ENCODE peak calls at places on chromosomes 5 and 9, in nine cellular contexts. One of them, this sample, is unnamed.

GRCh38 chr5:154758501-154758900 is 3.3 kb downstream of the LARP1 start:
- DNase-seq in uterus: no peak
- DNase-seq in EL: no peak
- DNase-seq in EH: peak
- DNase-seq in Karpas-422: no peak
- DNase-seq in stimulated activated naive B cell treated with anti-CD40 and anti-IgM and Interleukin-4, amounts not matched to agents 10 μg/mL and 1 μg/mL and 100 μg/mL, for 72 hours: no peak
- DNase-seq in endothelial cell of umbilical vein: no peak
- DNase-seq in HuH-7: no peak
- DNase-seq in skeletal muscle cell: no peak
- DNase-seq in this sample: no peak

GRCh38 chr9:133048595-133048994 is 13.2 kb upstream of the CEL start:
- DNase-seq in HuH-7: peak
- DNase-seq in skeletal muscle cell: no peak
- DNase-seq in EL: peak
- DNase-seq in endothelial cell of umbilical vein: peak
- DNase-seq in uterus: no peak
- DNase-seq in Karpas-422: peak
- DNase-seq in EH: peak
- DNase-seq in stimulated activated naive B cell treated with anti-CD40 and anti-IgM and Interleukin-4, amounts not matched to agents 10 μg/mL and 1 μg/mL and 100 μg/mL, for 72 hours: no peak
- DNase-seq in this sample: peak

GRCh38 chr9:127580879-127581278 is 31.2 kb upstream of the STXBP1 start:
- DNase-seq in HuH-7: no peak
- DNase-seq in uterus: no peak
- DNase-seq in Karpas-422: no peak
- DNase-seq in skeletal muscle cell: no peak
- DNase-seq in stimulated activated naive B cell treated with anti-CD40 and anti-IgM and Interleukin-4, amounts not matched to agents 10 μg/mL and 1 μg/mL and 100 μg/mL, for 72 hours: no peak
- DNase-seq in EH: no peak
- DNase-seq in EL: no peak
- DNase-seq in endothelial cell of umbilical vein: no peak
- DNase-seq in this sample: no peak

GRCh38 chr5:127634007-127634406 is 14.9 kb upstream of the CTXN3 start:
- DNase-seq in uterus: no peak
- DNase-seq in HuH-7: no peak
- DNase-seq in EH: no peak
- DNase-seq in Karpas-422: no peak
- DNase-seq in stimulated activated naive B cell treated with anti-CD40 and anti-IgM and Interleukin-4, amounts not matched to agents 10 μg/mL and 1 μg/mL and 100 μg/mL, for 72 hours: no peak
- DNase-seq in skeletal muscle cell: no peak
- DNase-seq in EL: no peak
- DNase-seq in endothelial cell of umbilical vein: no peak
- DNase-seq in this sample: no peak

GRCh38 chr5:98786178-98786853 is 12.9 kb downstream of the RGMB start:
- DNase-seq in uterus: no peak
- DNase-seq in stimulated activated naive B cell treated with anti-CD40 and anti-IgM and Interleukin-4, amounts not matched to agents 10 μg/mL and 1 μg/mL and 100 μg/mL, for 72 hours: no peak
- DNase-seq in Karpas-422: no peak
- DNase-seq in EH: no peak
- DNase-seq in endothelial cell of umbilical vein: no peak
- DNase-seq in skeletal muscle cell: no peak
- DNase-seq in HuH-7: no peak
- DNase-seq in EL: peak
- DNase-seq in this sample: no peak

GRCh38 chr9:129861447-129861827 is 26.2 kb downstream of the USP20 start:
- DNase-seq in endothelial cell of umbilical vein: no peak
- DNase-seq in HuH-7: no peak
- DNase-seq in EL: no peak
- DNase-seq in Karpas-422: no peak
- DNase-seq in EH: no peak
- DNase-seq in stimulated activated naive B cell treated with anti-CD40 and anti-IgM and Interleukin-4, amounts not matched to agents 10 μg/mL and 1 μg/mL and 100 μg/mL, for 72 hours: no peak
- DNase-seq in skeletal muscle cell: no peak
- DNase-seq in uterus: no peak
- DNase-seq in this sample: no peak

GRCh38 chr5:101728933-101729332 is 567.2 kb downstream of the SLCO4C1 start:
- DNase-seq in stimulated activated naive B cell treated with anti-CD40 and anti-IgM and Interleukin-4, amounts not matched to agents 10 μg/mL and 1 μg/mL and 100 μg/mL, for 72 hours: no peak
- DNase-seq in endothelial cell of umbilical vein: no peak
- DNase-seq in HuH-7: peak
- DNase-seq in skeletal muscle cell: no peak
- DNase-seq in EH: peak
- DNase-seq in EL: no peak
- DNase-seq in Karpas-422: no peak
- DNase-seq in uterus: no peak
- DNase-seq in this sample: peak

GRCh38 chr9:136617746-136618577 is 44.8 kb upstream of the EGFL7 start:
- DNase-seq in skeletal muscle cell: no peak
- DNase-seq in uterus: no peak
- DNase-seq in EL: no peak
- DNase-seq in HuH-7: no peak
- DNase-seq in EH: no peak
- DNase-seq in Karpas-422: no peak
- DNase-seq in stimulated activated naive B cell treated with anti-CD40 and anti-IgM and Interleukin-4, amounts not matched to agents 10 μg/mL and 1 μg/mL and 100 μg/mL, for 72 hours: no peak
- DNase-seq in endothelial cell of umbilical vein: no peak
- DNase-seq in this sample: no peak

GRCh38 chr9:130688070-130688469 is 5.5 kb upstream of the EXOSC2 start:
- DNase-seq in skeletal muscle cell: no peak
- DNase-seq in uterus: no peak
- DNase-seq in Karpas-422: no peak
- DNase-seq in EL: no peak
- DNase-seq in HuH-7: no peak
- DNase-seq in EH: no peak
- DNase-seq in stimulated activated naive B cell treated with anti-CD40 and anti-IgM and Interleukin-4, amounts not matched to agents 10 μg/mL and 1 μg/mL and 100 μg/mL, for 72 hours: no peak
- DNase-seq in endothelial cell of umbilical vein: no peak
- DNase-seq in this sample: no peak

GRCh38 chr5:133051547-133052316 is at the start of gene HSPA4:
- DNase-seq in uterus: peak
- DNase-seq in HuH-7: peak
- DNase-seq in Karpas-422: peak
- DNase-seq in skeletal muscle cell: peak
- DNase-seq in EH: peak
- DNase-seq in stimulated activated naive B cell treated with anti-CD40 and anti-IgM and Interleukin-4, amounts not matched to agents 10 μg/mL and 1 μg/mL and 100 μg/mL, for 72 hours: peak
- DNase-seq in EL: peak
- DNase-seq in endothelial cell of umbilical vein: peak
- DNase-seq in this sample: peak

This sample was measured in NCI-H460.